ENCODE peak calls at places on chromosomes 1 and 21, in four cellular contexts. Y, M, J and B are unnamed samples.

GRCh38 chr1:30148676-30149075 is 574.7 kb downstream of the MATN1 start:
- DNase-seq in Y (no peak), M (no peak), J (no peak), B (no peak)

GRCh38 chr1:228463559-228464455 is 23.4 kb upstream of the RNF187 start:
- DNase-seq in Y (no peak), M (no peak), J (peak), B (peak)

GRCh38 chr1:171429137-171429536 is 56.2 kb upstream of the PRRC2C start:
- DNase-seq in Y (no peak), M (no peak), J (no peak), B (no peak)

GRCh38 chr1:160459687-160460086 is 59.3 kb downstream of the VANGL2 start:
- DNase-seq in Y (no peak), M (no peak), J (no peak), B (no peak)

GRCh38 chr1:15004396-15004795 is 149.2 kb upstream of the TMEM51 start:
- DNase-seq in Y (peak), M (no peak), J (no peak), B (no peak)

GRCh38 chr1:22712502-22713271 is 2.0 kb downstream of the EPHB2 start:
- DNase-seq in Y (peak), M (no peak), J (no peak), B (no peak)

GRCh38 chr1:246317291-246317690 is 189.8 kb downstream of the SMYD3 start:
- DNase-seq in Y (peak), M (no peak), J (no peak), B (no peak)

GRCh38 chr1:208192989-208193388 is 51.2 kb downstream of the PLXNA2 start:
- DNase-seq in Y (no peak), M (no peak), J (no peak), B (no peak)

GRCh38 chr21:29904359-29905282 is 35.2 kb downstream of the GRIK1 start:
- DNase-seq in Y (peak), M (no peak), J (no peak), B (no peak)

GRCh38 chr1:214445201-214445600 is 106.2 kb downstream of the PTPN14 start:
- DNase-seq in Y (peak), M (no peak), J (no peak), B (peak)

GRCh38 chr1:65393345-65393744 is 27.1 kb upstream of the LEPR start:
- DNase-seq in Y (peak), M (no peak), J (no peak), B (no peak)

GRCh38 chr1:67020304-67020703 is 33.6 kb downstream of the SLC35D1 start:
- DNase-seq in Y (no peak), M (no peak), J (no peak), B (no peak)

GRCh38 chr1:79716481-79716880 is 710.0 kb upstream of the ADGRL4 start:
- DNase-seq in Y (peak), M (no peak), J (no peak), B (peak)

GRCh38 chr1:7456683-7457082 is 314.4 kb upstream of the VAMP3 start:
- DNase-seq in Y (no peak), M (no peak), J (no peak), B (no peak)

GRCh38 chr1:224377676-224378006 is 21.0 kb downstream of the CNIH4 start:
- DNase-seq in Y (peak), M (no peak), J (peak), B (peak)

GRCh38 chr1:223106856-223107255 is 36.2 kb downstream of the TLR5 start:
- DNase-seq in Y (no peak), M (no peak), J (no peak), B (no peak)

GRCh38 chr1:10659218-10659617 is 137.2 kb downstream of the CASZ1 start:
- DNase-seq in Y (no peak), M (no peak), J (no peak), B (no peak)

GRCh38 chr1:20588634-20589225 is at the start of gene CDA:
- DNase-seq in Y (peak), M (no peak), J (no peak), B (peak)